ENCODE peak calls at places on chromosomes 5 and 9, in five cellular contexts. B is cardiac muscle cell; Y is IMR-90; A is HCT116; U is CD4-positive, alpha-beta T cell. W is an unnamed sample. For H3K27me3, the result is how much of the 10 kb centered on the place peaks cover.

GRCh38 chr5:130141689-130142320 is 237.5 kb downstream of the CHSY3 start:
- DNase-seq in B (peak), Y (no peak), A (no peak), U (no peak), W (peak)

GRCh38 chr9:6197330-6197729 is 18.3 kb upstream of the IL33 start:
- DNase-seq in B (no peak), Y (peak), A (peak), U (no peak), W (peak)

GRCh38 chr9:115018547-115019435 is 88.4 kb upstream of the TNFSF8 start:
- DNase-seq in B (no peak), Y (peak), A (no peak), U (no peak), W (no peak)

GRCh38 chr9:18976368-18977238 is 56.4 kb downstream of the SAXO1 start:
- DNase-seq in B (no peak), Y (peak), A (no peak), U (no peak), W (no peak)

GRCh38 chr5:137344723-137345322 is 154.3 kb downstream of the SPOCK1 start:
- DNase-seq in B (peak), Y (peak), A (peak), U (no peak), W (peak)

GRCh38 chr9:83505282-83505681 is 32.9 kb downstream of the FRMD3 start:
- DNase-seq in B (no peak), Y (no peak), A (no peak), U (no peak), W (no peak)

GRCh38 chr5:91885291-91886265 is 502.5 kb upstream of the ARRDC3 start:
- DNase-seq in B (no peak), Y (no peak), A (no peak), U (no peak), W (no peak)

GRCh38 chr9:122364783-122365150 is 6.1 kb upstream of the PTGS1 start:
- DNase-seq in B (no peak), Y (peak), A (no peak), U (no peak), W (no peak)

GRCh38 chr5:79762929-79763328 is 73.3 kb downstream of the CMYA5 start:
- DNase-seq in B (no peak), Y (no peak), A (no peak), U (no peak), W (no peak)

GRCh38 chr5:150846651-150847333 is 471 bp downstream of the IRGM start:
- DNase-seq in B (peak), Y (peak), A (peak), U (peak), W (peak)

GRCh38 chr9:134566936-134567335 is 74.7 kb upstream of the COL5A1 start:
- DNase-seq in B (no peak), Y (no peak), A (no peak), U (no peak), W (no peak)

GRCh38 chr5:38307845-38308244 is 49.5 kb downstream of the EGFLAM start:
- DNase-seq in B (no peak), Y (no peak), A (no peak), U (no peak), W (no peak)

GRCh38 chr9:23826120-23826629 is at the start of gene ELAVL2:
- DNase-seq in B (peak), Y (peak), A (no peak), U (no peak), W (peak)

GRCh38 chr5:53543401-53543800 is 17.0 kb upstream of the NDUFS4 start:
- DNase-seq in B (peak), Y (peak), A (no peak), U (no peak), W (no peak)

GRCh38 chr5:133389066-133389590 is 223.2 kb downstream of the FSTL4 start:
- DNase-seq in B (no peak), Y (no peak), A (no peak), U (no peak), W (no peak)

DNA sequence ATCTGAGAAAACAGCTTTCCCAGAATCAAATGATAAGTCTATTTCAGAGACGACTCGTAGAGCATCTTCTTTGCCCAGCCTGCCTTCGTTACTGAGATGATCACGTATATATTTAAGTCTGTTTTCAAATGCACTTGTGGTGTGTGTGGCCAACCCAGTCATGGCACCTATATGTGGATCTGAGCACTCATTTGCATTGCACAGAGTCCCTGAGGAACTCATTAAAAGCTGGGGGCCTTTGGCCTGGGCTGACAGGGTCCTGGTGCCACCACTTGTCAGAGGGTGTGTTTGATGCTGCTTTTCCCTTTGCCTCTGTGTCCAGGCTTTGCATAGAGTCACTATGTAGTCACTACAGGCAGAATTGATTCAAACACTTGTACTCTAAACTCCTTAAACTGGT is 17.4 kb upstream of the DMRT3 start:
- DNase-seq in B (no peak), Y (no peak), A (no peak), U (no peak), W (no peak)
- H3K27me3 ChIP-seq in B (half or more), Y (under half), A (under half), U (under half), W (under half)

GRCh38 chr9:123985869-123986268 is 25.7 kb upstream of the LHX2 start:
- DNase-seq in B (no peak), Y (no peak), A (no peak), U (no peak), W (no peak)

GRCh38 chr9:123982535-123982934 is 29.0 kb upstream of the LHX2 start:
- DNase-seq in B (no peak), Y (no peak), A (no peak), U (no peak), W (no peak)

GRCh38 chr9:123984802-123985201 is 26.8 kb upstream of the LHX2 start:
- DNase-seq in B (no peak), Y (no peak), A (no peak), U (no peak), W (no peak)

GRCh38 chr9:123978981-123979380 is 32.6 kb upstream of the LHX2 start:
- DNase-seq in B (no peak), Y (no peak), A (no peak), U (no peak), W (no peak)

GRCh38 chr9:123983047-123983446 is 28.5 kb upstream of the LHX2 start:
- DNase-seq in B (no peak), Y (no peak), A (no peak), U (no peak), W (no peak)
- H3K27me3 ChIP-seq in B (half or more), Y (half or more), A (under half), U (under half), W (under half)

GRCh38 chr9:137163805-137164204 is 6.0 kb downstream of the LRRC26 start:
- DNase-seq in B (no peak), Y (no peak), A (no peak), U (no peak), W (no peak)
- H3K27me3 ChIP-seq in B (half or more), Y (half or more), A (under half), U (half or more), W (under half)

DNA sequence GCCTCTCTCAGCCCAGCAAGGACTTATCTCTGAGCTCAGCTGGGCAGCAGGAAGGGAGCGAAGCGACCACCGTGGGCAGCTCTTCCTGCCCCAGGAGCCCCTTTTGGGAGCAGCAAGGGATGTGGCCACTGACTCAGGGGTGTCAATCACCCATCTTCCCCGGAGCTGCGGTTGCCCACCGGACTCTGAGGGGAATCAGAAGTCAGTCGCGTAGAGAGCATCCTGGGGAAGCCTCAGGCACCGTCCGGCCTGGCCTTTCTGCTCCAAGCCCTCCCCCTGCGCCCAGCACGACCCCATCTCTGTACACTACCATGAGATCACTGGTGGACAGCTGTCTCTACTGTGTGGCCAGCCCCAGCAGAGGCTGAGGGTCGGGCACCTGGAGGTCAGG is 24.6 kb downstream of the GFI1B start:
- DNase-seq in B (no peak), Y (no peak), A (no peak), U (no peak), W (no peak)
- H3K27me3 ChIP-seq in B (under half), Y (half or more), A (under half), U (under half), W (under half)

GRCh38 chr9:14312721-14313377 is 1.1 kb downstream of the NFIB start:
- DNase-seq in B (peak), Y (no peak), A (no peak), U (no peak), W (no peak)

GRCh38 chr9:14313378-14313940 is 482 bp downstream of the NFIB start:
- DNase-seq in B (peak), Y (peak), A (no peak), U (no peak), W (no peak)

GRCh38 chr9:14314424-14314928 is 535 bp upstream of the NFIB start:
- DNase-seq in B (peak), Y (peak), A (peak), U (no peak), W (no peak)

GRCh38 chr9:14314929-14315753 is 1.2 kb upstream of the NFIB start:
- DNase-seq in B (peak), Y (peak), A (no peak), U (no peak), W (no peak)

DNA sequence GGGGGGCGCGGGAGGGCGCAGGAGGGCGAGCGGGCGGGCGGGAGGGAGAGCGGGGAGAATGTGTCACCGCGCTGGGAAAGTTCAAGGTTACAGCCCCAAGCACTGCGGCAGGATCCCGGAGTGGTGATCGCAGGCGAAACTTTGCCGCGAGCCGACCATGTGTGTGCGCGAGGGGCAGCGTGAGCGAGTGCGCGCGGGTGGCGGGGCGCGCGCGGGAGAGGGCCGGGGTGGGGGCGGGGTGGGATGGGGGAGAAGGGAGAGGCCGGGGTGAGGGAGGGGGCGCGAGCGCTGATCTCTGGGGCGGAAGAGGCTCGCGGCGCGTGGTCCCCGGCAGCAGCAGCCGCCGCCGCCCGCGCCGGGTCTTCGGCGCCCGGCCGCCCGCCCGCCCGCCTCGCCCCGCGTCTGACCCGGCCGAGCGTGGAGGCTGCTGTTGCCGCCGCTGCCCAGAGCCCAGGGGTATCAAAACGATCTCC is at the start of gene NFIB:
- DNase-seq in B (peak), Y (peak), A (no peak), U (no peak), W (no peak)
- H3K27me3 ChIP-seq in B (under half), Y (half or more), A (under half), U (half or more), W (under half)

GRCh38 chr5:181060231-181060590 is 20.1 kb downstream of the BTNL9 start:
- DNase-seq in B (no peak), Y (no peak), A (no peak), U (no peak), W (no peak)

GRCh38 chr5:181058321-181058720 is 18.3 kb downstream of the BTNL9 start:
- DNase-seq in B (no peak), Y (no peak), A (no peak), U (no peak), W (no peak)

GRCh38 chr5:181060924-181061323 is 20.9 kb downstream of the BTNL9 start:
- DNase-seq in B (no peak), Y (no peak), A (no peak), U (no peak), W (no peak)

GRCh38 chr5:181058786-181059296 is 18.8 kb downstream of the BTNL9 start:
- DNase-seq in B (no peak), Y (no peak), A (no peak), U (no peak), W (no peak)

DNA sequence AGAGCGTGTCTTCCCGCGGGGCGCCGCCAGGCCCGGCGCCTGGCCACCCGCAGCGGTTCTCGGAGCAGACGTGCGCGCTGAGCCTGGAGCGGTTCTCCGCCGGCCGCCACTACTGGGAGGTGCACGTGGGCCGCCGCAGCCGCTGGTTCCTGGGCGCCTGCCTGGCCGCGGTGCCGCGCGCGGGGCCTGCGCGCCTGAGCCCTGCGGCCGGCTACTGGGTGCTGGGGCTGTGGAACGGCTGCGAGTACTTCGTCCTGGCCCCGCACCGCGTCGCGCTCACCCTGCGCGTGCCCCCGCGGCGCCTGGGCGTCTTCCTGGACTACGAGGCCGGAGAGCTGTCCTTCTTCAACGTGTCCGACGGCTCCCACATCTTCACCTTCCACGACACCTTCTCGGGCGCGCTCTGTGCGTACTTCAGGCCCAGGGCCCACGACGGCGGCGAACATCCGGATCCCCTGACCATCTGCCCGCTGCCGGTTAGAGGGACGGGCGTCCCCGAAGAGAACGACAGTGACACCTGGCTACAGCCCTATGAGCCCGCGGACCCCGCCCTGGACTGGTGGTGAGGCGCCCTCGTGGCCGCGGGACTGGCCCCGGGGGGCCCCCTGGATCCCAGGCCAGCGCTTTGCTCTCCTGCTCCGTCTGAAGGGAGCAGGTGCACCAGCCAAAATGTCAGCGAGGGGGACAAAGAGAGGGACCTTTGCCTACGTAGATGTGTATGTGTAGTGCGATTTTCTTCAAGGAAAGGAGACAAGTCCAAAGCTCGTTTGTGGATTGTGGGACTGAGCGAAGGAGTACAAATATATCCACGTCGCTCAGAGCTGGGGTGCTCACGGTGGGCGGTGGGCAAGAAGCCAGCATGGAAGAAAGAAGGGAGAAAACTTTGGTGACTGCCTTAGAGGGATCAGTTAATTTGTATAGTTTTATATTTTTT is 19.5 kb downstream of the BTNL9 start:
- DNase-seq in B (no peak), Y (no peak), A (no peak), U (no peak), W (no peak)
- H3K27me3 ChIP-seq in B (half or more), Y (under half), A (under half), U (half or more), W (half or more)

GRCh38 chr9:130523921-130524320 is 55.5 kb upstream of the FUBP3 start:
- DNase-seq in B (no peak), Y (no peak), A (no peak), U (no peak), W (no peak)
- H3K27me3 ChIP-seq in B (under half), Y (half or more), A (under half), U (under half), W (under half)

GRCh38 chr5:6307304-6307703 is 71.0 kb downstream of the MED10 start:
- DNase-seq in B (no peak), Y (no peak), A (no peak), U (no peak), W (no peak)
- H3K27me3 ChIP-seq in B (under half), Y (under half), A (under half), U (under half), W (under half)

DNA sequence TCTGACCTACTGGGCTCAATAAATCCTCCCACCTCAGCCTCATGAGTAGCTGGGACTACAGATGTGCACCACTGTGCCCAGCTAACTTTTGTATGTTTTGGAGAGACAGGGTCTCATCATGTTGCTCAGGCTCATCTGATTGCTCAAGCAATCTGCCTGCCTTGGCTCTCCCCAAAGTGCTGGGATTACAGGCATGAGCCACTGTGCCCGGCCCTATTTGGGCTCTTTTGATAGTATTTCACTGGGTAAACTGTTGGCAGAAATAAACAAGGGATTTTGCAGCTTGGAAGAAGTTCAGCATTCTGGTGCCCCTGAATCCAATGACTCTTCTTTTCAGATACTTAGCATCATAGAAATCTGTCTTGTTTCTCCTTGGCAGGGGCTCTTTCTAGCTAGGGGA is 146.8 kb downstream of the PAPPA start:
- DNase-seq in B (no peak), Y (no peak), A (no peak), U (no peak), W (no peak)
- H3K27me3 ChIP-seq in B (under half), Y (under half), A (half or more), U (under half), W (under half)

W was measured in iPS DF 6.9.